ENCODE peak calls at places on chromosomes 11 and 22, in ten cellular contexts. One of them, this sample, is unnamed.

GRCh38 chr22:21044931-21045584 is 688 bp upstream of the LRRC74B start:
- DNase-seq in prostate gland: no peak
- DNase-seq in transverse colon: no peak
- DNase-seq in right lobe of liver: no peak
- DNase-seq in heart left ventricle: no peak
- DNase-seq in sigmoid colon: no peak
- DNase-seq in testis: no peak
- DNase-seq in adrenal gland: peak; percentile 43
- DNase-seq in K562: peak; percentile 73
- DNase-seq in tibial nerve: no peak
- DNase-seq in this sample: no peak

GRCh38 chr22:25758316-25758715 is 16.3 kb downstream of the MYO18B start:
- DNase-seq in prostate gland: no peak
- DNase-seq in transverse colon: no peak
- DNase-seq in right lobe of liver: no peak
- DNase-seq in heart left ventricle: no peak
- DNase-seq in sigmoid colon: no peak
- DNase-seq in testis: no peak
- DNase-seq in adrenal gland: no peak
- DNase-seq in K562: no peak
- DNase-seq in tibial nerve: no peak
- DNase-seq in this sample: no peak

GRCh38 chr11:4539603-4540219 is 5.3 kb upstream of the OR52M1 start:
- DNase-seq in prostate gland: peak; percentile 57
- DNase-seq in transverse colon: peak; percentile 59
- DNase-seq in right lobe of liver: peak; percentile 57
- DNase-seq in heart left ventricle: no peak
- DNase-seq in sigmoid colon: no peak
- DNase-seq in testis: peak; percentile 84
- DNase-seq in adrenal gland: peak; percentile 39
- DNase-seq in K562: peak; percentile 55
- DNase-seq in tibial nerve: peak; percentile 78
- DNase-seq in this sample: no peak

GRCh38 chr11:21511835-21512440 is 680.9 kb upstream of the ANO5 start:
- DNase-seq in prostate gland: peak; percentile 31
- DNase-seq in transverse colon: peak; percentile 28
- DNase-seq in right lobe of liver: peak; percentile 64
- DNase-seq in heart left ventricle: no peak
- DNase-seq in sigmoid colon: no peak
- DNase-seq in testis: peak; percentile 88
- DNase-seq in adrenal gland: peak; percentile 39
- DNase-seq in K562: peak; percentile 29
- DNase-seq in tibial nerve: peak; percentile 54
- DNase-seq in this sample: no peak

GRCh38 chr22:36274547-36274946 is 21.6 kb downstream of the APOL1 start:
- DNase-seq in prostate gland: no peak
- DNase-seq in transverse colon: no peak
- DNase-seq in right lobe of liver: no peak
- DNase-seq in heart left ventricle: no peak
- DNase-seq in sigmoid colon: peak; percentile 12
- DNase-seq in testis: no peak
- DNase-seq in adrenal gland: no peak
- DNase-seq in K562: no peak
- DNase-seq in tibial nerve: no peak
- DNase-seq in this sample: no peak

GRCh38 chr22:50575426-50575941 is 2.7 kb downstream of the CPT1B start:
- DNase-seq in prostate gland: no peak
- DNase-seq in transverse colon: no peak
- DNase-seq in right lobe of liver: no peak
- DNase-seq in heart left ventricle: no peak
- DNase-seq in sigmoid colon: no peak
- DNase-seq in testis: no peak
- DNase-seq in adrenal gland: no peak
- DNase-seq in K562: no peak
- DNase-seq in tibial nerve: no peak
- DNase-seq in this sample: no peak

GRCh38 chr11:66727282-66727882 is 1.6 kb downstream of the SPTBN2 start:
- DNase-seq in prostate gland: no peak
- DNase-seq in transverse colon: peak; percentile 34
- DNase-seq in right lobe of liver: peak; percentile 83
- DNase-seq in heart left ventricle: peak; percentile 75
- DNase-seq in sigmoid colon: peak; percentile 59
- DNase-seq in testis: peak; percentile 46
- DNase-seq in adrenal gland: no peak
- DNase-seq in K562: peak; percentile 81
- DNase-seq in tibial nerve: no peak
- DNase-seq in this sample: peak; percentile 33

GRCh38 chr11:46361283-46362145 is 14.3 kb downstream of the DGKZ start:
- DNase-seq in prostate gland: no peak
- DNase-seq in transverse colon: peak; percentile 56
- DNase-seq in right lobe of liver: no peak
- DNase-seq in heart left ventricle: peak; percentile 82
- DNase-seq in sigmoid colon: peak; percentile 87
- DNase-seq in testis: peak; percentile 67
- DNase-seq in adrenal gland: no peak
- DNase-seq in K562: peak; percentile 49
- DNase-seq in tibial nerve: no peak
- DNase-seq in this sample: no peak

GRCh38 chr11:62892077-62892922 is 11.6 kb downstream of the SLC3A2 start:
- DNase-seq in prostate gland: no peak
- DNase-seq in transverse colon: no peak
- DNase-seq in right lobe of liver: no peak
- DNase-seq in heart left ventricle: no peak
- DNase-seq in sigmoid colon: no peak
- DNase-seq in testis: no peak
- DNase-seq in adrenal gland: no peak
- DNase-seq in K562: peak; percentile 32
- DNase-seq in tibial nerve: no peak
- DNase-seq in this sample: no peak

GRCh38 chr11:57276857-57277505 is 39.9 kb upstream of the APLNR start:
- DNase-seq in prostate gland: no peak
- DNase-seq in transverse colon: no peak
- DNase-seq in right lobe of liver: no peak
- DNase-seq in heart left ventricle: no peak
- DNase-seq in sigmoid colon: no peak
- DNase-seq in testis: no peak
- DNase-seq in adrenal gland: no peak
- DNase-seq in K562: no peak
- DNase-seq in tibial nerve: no peak
- DNase-seq in this sample: no peak

GRCh38 chr11:6320411-6321207 is at the start of gene CAVIN3:
- DNase-seq in prostate gland: peak; percentile 17
- DNase-seq in transverse colon: peak; percentile 59
- DNase-seq in right lobe of liver: peak; percentile 70
- DNase-seq in heart left ventricle: peak; percentile 94
- DNase-seq in sigmoid colon: peak; percentile 94
- DNase-seq in testis: peak; percentile 82
- DNase-seq in adrenal gland: peak; percentile 73
- DNase-seq in K562: no peak
- DNase-seq in tibial nerve: peak; percentile 85
- DNase-seq in this sample: peak; percentile 91
- H3K4me1 ChIP-seq in prostate gland: no peaks in the 10 kb centered on the region
- H3K4me1 ChIP-seq in transverse colon: peaks cover 7% of the 10 kb centered on the region
- H3K4me1 ChIP-seq in right lobe of liver: no peaks in the 10 kb centered on the region
- H3K4me1 ChIP-seq in heart left ventricle: peaks cover 30% of the 10 kb centered on the region
- H3K4me1 ChIP-seq in sigmoid colon: peaks cover 43% of the 10 kb centered on the region
- H3K4me1 ChIP-seq in testis: peaks cover 30% of the 10 kb centered on the region
- H3K4me1 ChIP-seq in adrenal gland: peaks cover 11% of the 10 kb centered on the region
- H3K4me1 ChIP-seq in K562: peaks cover 3% of the 10 kb centered on the region
- H3K4me1 ChIP-seq in tibial nerve: peaks cover 63% of the 10 kb centered on the region
- H3K4me1 ChIP-seq in this sample: no peaks in the 10 kb centered on the region

GRCh38 chr22:49549256-49549655 is 278.4 kb downstream of the BRD1 start:
- DNase-seq in prostate gland: no peak
- DNase-seq in transverse colon: no peak
- DNase-seq in right lobe of liver: no peak
- DNase-seq in heart left ventricle: peak; percentile 33
- DNase-seq in sigmoid colon: peak; percentile 34
- DNase-seq in testis: no peak
- DNase-seq in adrenal gland: no peak
- DNase-seq in K562: no peak
- DNase-seq in tibial nerve: no peak
- DNase-seq in this sample: no peak
- H3K9me3 ChIP-seq in prostate gland: no peaks in the 10 kb centered on the region
- H3K9me3 ChIP-seq in transverse colon: no peaks in the 10 kb centered on the region
- H3K9me3 ChIP-seq in right lobe of liver: no peaks in the 10 kb centered on the region
- H3K9me3 ChIP-seq in heart left ventricle: peaks cover 10% of the 10 kb centered on the region
- H3K9me3 ChIP-seq in sigmoid colon: peaks cover 2% of the 10 kb centered on the region
- H3K9me3 ChIP-seq in testis: no peaks in the 10 kb centered on the region
- H3K9me3 ChIP-seq in adrenal gland: no peaks in the 10 kb centered on the region
- H3K9me3 ChIP-seq in K562: no peaks in the 10 kb centered on the region
- H3K9me3 ChIP-seq in tibial nerve: peaks cover 53% of the 10 kb centered on the region
- H3K9me3 ChIP-seq in this sample: no peaks in the 10 kb centered on the region

DNA sequence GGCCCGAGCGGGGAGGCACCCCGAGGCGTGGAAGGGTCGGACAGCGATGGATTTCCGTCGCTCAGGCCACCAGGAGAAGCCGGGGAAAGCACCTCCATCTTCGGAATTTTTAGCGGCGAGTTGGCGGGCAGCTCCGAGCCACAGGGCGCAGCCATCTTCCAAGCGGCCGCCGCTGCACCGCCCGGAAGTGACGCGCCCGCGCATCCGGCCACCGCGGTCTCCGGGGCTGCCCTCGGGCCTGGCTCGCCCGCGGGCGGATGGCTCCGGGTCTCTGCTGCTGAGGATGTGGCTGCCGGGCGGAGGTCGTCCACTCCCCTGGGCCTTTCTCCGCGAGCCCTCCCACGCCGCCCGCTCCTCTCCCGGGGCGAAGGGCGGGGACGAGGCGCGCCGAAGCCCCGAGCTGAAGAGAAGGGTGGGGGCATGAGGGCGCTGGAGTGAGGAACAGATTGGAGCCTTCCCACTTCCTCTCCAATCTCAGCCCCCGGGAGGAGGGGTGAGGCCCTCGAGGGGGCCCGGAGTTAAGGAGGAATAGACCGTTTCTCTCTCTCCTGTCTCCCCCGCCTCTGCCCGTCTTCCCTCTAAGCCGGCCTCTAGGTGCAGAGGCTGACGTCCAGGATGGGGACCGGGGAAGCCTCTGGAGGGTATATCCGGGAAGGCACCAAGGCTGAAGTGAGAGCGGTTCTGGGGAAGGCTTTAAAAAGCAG is at the start of gene MSANTD2:
- DNase-seq in prostate gland: peak; percentile 72
- DNase-seq in transverse colon: peak; percentile 83
- DNase-seq in right lobe of liver: peak; percentile 89
- DNase-seq in heart left ventricle: peak; percentile 91
- DNase-seq in sigmoid colon: peak; percentile 91
- DNase-seq in testis: peak; percentile 87
- DNase-seq in adrenal gland: peak; percentile 80
- DNase-seq in K562: peak; percentile 76
- DNase-seq in tibial nerve: peak; percentile 64
- DNase-seq in this sample: peak; percentile 81
- TF ChIP-seq POLR2A in prostate gland: no peak
- TF ChIP-seq POLR2A in transverse colon: peak; percentile 89
- TF ChIP-seq POLR2A in right lobe of liver: peak; percentile 92
- TF ChIP-seq POLR2A in heart left ventricle: peak; percentile 86
- TF ChIP-seq POLR2A in sigmoid colon: peak; percentile 68
- TF ChIP-seq POLR2A in testis: no peak
- TF ChIP-seq POLR2A in adrenal gland: peak; percentile 78
- TF ChIP-seq POLR2A in K562: peak; percentile 85
- TF ChIP-seq POLR2A in tibial nerve: peak; percentile 75
- TF ChIP-seq POLR2A in this sample: peak; percentile 85

GRCh38 chr22:23234409-23235161 is 54.3 kb downstream of the BCR start:
- DNase-seq in prostate gland: no peak
- DNase-seq in transverse colon: no peak
- DNase-seq in right lobe of liver: no peak
- DNase-seq in heart left ventricle: no peak
- DNase-seq in sigmoid colon: no peak
- DNase-seq in testis: no peak
- DNase-seq in adrenal gland: no peak
- DNase-seq in K562: no peak
- DNase-seq in tibial nerve: no peak
- DNase-seq in this sample: no peak
- H3K4me1 ChIP-seq in prostate gland: no peaks in the 10 kb centered on the region
- H3K4me1 ChIP-seq in transverse colon: peaks cover 2% of the 10 kb centered on the region
- H3K4me1 ChIP-seq in right lobe of liver: no peaks in the 10 kb centered on the region
- H3K4me1 ChIP-seq in heart left ventricle: peaks cover 39% of the 10 kb centered on the region
- H3K4me1 ChIP-seq in sigmoid colon: peaks cover 55% of the 10 kb centered on the region
- H3K4me1 ChIP-seq in testis: peaks cover 34% of the 10 kb centered on the region
- H3K4me1 ChIP-seq in adrenal gland: no peaks in the 10 kb centered on the region
- H3K4me1 ChIP-seq in K562: no peaks in the 10 kb centered on the region
- H3K4me1 ChIP-seq in tibial nerve: peaks cover 85% of the 10 kb centered on the region
- H3K4me1 ChIP-seq in this sample: no peaks in the 10 kb centered on the region

DNA sequence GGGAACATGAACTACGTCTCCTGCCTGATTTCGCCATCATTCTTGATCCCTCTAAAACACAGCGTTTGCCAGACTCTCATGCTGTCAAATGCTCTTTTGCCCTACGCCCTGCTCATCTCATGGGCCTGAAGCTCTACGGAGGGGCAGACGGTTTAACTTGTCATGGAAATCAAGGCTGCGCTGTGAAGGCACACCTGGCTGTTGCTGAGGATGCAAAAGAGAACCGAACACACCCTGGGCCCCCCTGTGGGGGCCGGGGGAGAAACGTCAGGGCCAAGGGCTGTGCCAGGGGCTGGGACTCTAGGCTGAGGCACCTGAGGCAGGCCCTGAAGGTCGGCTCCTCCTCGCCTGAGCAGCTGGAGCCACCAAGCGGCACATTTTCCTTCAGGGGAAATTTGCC is 957.2 kb downstream of the BRD1 start:
- DNase-seq in prostate gland: no peak
- DNase-seq in transverse colon: no peak
- DNase-seq in right lobe of liver: no peak
- DNase-seq in heart left ventricle: no peak
- DNase-seq in sigmoid colon: peak; percentile 37
- DNase-seq in testis: no peak
- DNase-seq in adrenal gland: no peak
- DNase-seq in K562: no peak
- DNase-seq in tibial nerve: no peak
- DNase-seq in this sample: no peak
- H3K9me3 ChIP-seq in prostate gland: no peaks in the 10 kb centered on the region
- H3K9me3 ChIP-seq in transverse colon: no peaks in the 10 kb centered on the region
- H3K9me3 ChIP-seq in right lobe of liver: no peaks in the 10 kb centered on the region
- H3K9me3 ChIP-seq in heart left ventricle: peaks cover 5% of the 10 kb centered on the region
- H3K9me3 ChIP-seq in sigmoid colon: no peaks in the 10 kb centered on the region
- H3K9me3 ChIP-seq in testis: no peaks in the 10 kb centered on the region
- H3K9me3 ChIP-seq in adrenal gland: no peaks in the 10 kb centered on the region
- H3K9me3 ChIP-seq in K562: no peaks in the 10 kb centered on the region
- H3K9me3 ChIP-seq in tibial nerve: peaks cover 4% of the 10 kb centered on the region
- H3K9me3 ChIP-seq in this sample: no peaks in the 10 kb centered on the region

GRCh38 chr11:911031-911889 is 650 bp upstream of the CHID1 start:
- DNase-seq in prostate gland: no peak
- DNase-seq in transverse colon: peak; percentile 47
- DNase-seq in right lobe of liver: no peak
- DNase-seq in heart left ventricle: peak; percentile 81
- DNase-seq in sigmoid colon: no peak
- DNase-seq in testis: peak; percentile 53
- DNase-seq in adrenal gland: peak; percentile 46
- DNase-seq in K562: peak; percentile 55
- DNase-seq in tibial nerve: no peak
- DNase-seq in this sample: peak; percentile 41
- TF ChIP-seq POLR2A in prostate gland: peak; percentile 5
- TF ChIP-seq POLR2A in transverse colon: no peak
- TF ChIP-seq POLR2A in right lobe of liver: peak; percentile 75
- TF ChIP-seq POLR2A in heart left ventricle: peak; percentile 16
- TF ChIP-seq POLR2A in sigmoid colon: no peak
- TF ChIP-seq POLR2A in testis: no peak
- TF ChIP-seq POLR2A in adrenal gland: peak; percentile 20
- TF ChIP-seq POLR2A in K562: peak; percentile 69
- TF ChIP-seq POLR2A in tibial nerve: no peak
- TF ChIP-seq POLR2A in this sample: peak; percentile 2